ENCODE peak calls at places on chromosome 20, in nine cellular contexts. One of them, this sample, is unnamed.

GRCh38 chr20:63120286-63121090 is 95.4 kb downstream of the YTHDF1 start:
- DNase-seq in MM.1S: no peak
- DNase-seq in dorsolateral prefrontal cortex: no peak
- DNase-seq in psoas muscle: peak; percentile 42
- DNase-seq in fibroblast of mammary gland: no peak
- DNase-seq in brain microvascular endothelial cell: no peak
- DNase-seq in Calu3: no peak
- DNase-seq in esophagus squamous epithelium: no peak
- DNase-seq in stomach: no peak
- DNase-seq in this sample: no peak

GRCh38 chr20:26208296-26209091 is 511.8 kb upstream of the ZNF337 start:
- DNase-seq in stomach: no peak
- DNase-seq in Calu3: no peak
- DNase-seq in fibroblast of mammary gland: no peak
- DNase-seq in esophagus squamous epithelium: no peak
- DNase-seq in MM.1S: no peak
- DNase-seq in psoas muscle: peak; percentile 46
- DNase-seq in brain microvascular endothelial cell: no peak
- DNase-seq in dorsolateral prefrontal cortex: no peak
- DNase-seq in this sample: peak; percentile 33

GRCh38 chr20:33351696-33352095 is 49.6 kb downstream of the CDK5RAP1 start:
- DNase-seq in psoas muscle: no peak
- DNase-seq in fibroblast of mammary gland: no peak
- DNase-seq in Calu3: no peak
- DNase-seq in dorsolateral prefrontal cortex: no peak
- DNase-seq in MM.1S: no peak
- DNase-seq in stomach: no peak
- DNase-seq in esophagus squamous epithelium: no peak
- DNase-seq in brain microvascular endothelial cell: no peak
- DNase-seq in this sample: no peak

GRCh38 chr20:25294459-25295385 is 46.8 kb downstream of the PYGB start:
- DNase-seq in esophagus squamous epithelium: no peak
- DNase-seq in dorsolateral prefrontal cortex: peak; percentile 72
- DNase-seq in stomach: peak; percentile 44
- DNase-seq in Calu3: peak; percentile 23
- DNase-seq in MM.1S: peak; percentile 88
- DNase-seq in fibroblast of mammary gland: peak; percentile 51
- DNase-seq in brain microvascular endothelial cell: peak; percentile 38
- DNase-seq in psoas muscle: peak; percentile 72
- DNase-seq in this sample: peak; percentile 70

GRCh38 chr20:4607287-4607713 is 114.4 kb upstream of the PRND start:
- DNase-seq in dorsolateral prefrontal cortex: peak; percentile 60
- DNase-seq in brain microvascular endothelial cell: peak; percentile 60
- DNase-seq in Calu3: peak; percentile 39
- DNase-seq in psoas muscle: no peak
- DNase-seq in stomach: peak; percentile 46
- DNase-seq in fibroblast of mammary gland: peak; percentile 75
- DNase-seq in MM.1S: peak; percentile 70
- DNase-seq in esophagus squamous epithelium: no peak
- DNase-seq in this sample: peak; percentile 66

GRCh38 chr20:7843613-7844012 is 96.6 kb downstream of the HAO1 start:
- DNase-seq in stomach: no peak
- DNase-seq in psoas muscle: peak; percentile 53
- DNase-seq in fibroblast of mammary gland: peak; percentile 87
- DNase-seq in dorsolateral prefrontal cortex: no peak
- DNase-seq in MM.1S: no peak
- DNase-seq in esophagus squamous epithelium: no peak
- DNase-seq in brain microvascular endothelial cell: no peak
- DNase-seq in Calu3: no peak
- DNase-seq in this sample: no peak

GRCh38 chr20:24675651-24676352 is 206.4 kb downstream of the SYNDIG1 start:
- DNase-seq in MM.1S: no peak
- DNase-seq in Calu3: no peak
- DNase-seq in brain microvascular endothelial cell: no peak
- DNase-seq in dorsolateral prefrontal cortex: peak; percentile 25
- DNase-seq in stomach: no peak
- DNase-seq in psoas muscle: no peak
- DNase-seq in esophagus squamous epithelium: no peak
- DNase-seq in fibroblast of mammary gland: no peak
- DNase-seq in this sample: no peak

GRCh38 chr20:61436674-61437279 is 184.7 kb downstream of the CDH4 start:
- DNase-seq in fibroblast of mammary gland: peak; percentile 68
- DNase-seq in esophagus squamous epithelium: no peak
- DNase-seq in stomach: no peak
- DNase-seq in Calu3: no peak
- DNase-seq in dorsolateral prefrontal cortex: no peak
- DNase-seq in MM.1S: no peak
- DNase-seq in brain microvascular endothelial cell: no peak
- DNase-seq in psoas muscle: no peak
- DNase-seq in this sample: no peak

GRCh38 chr20:39676236-39676635 is 714.1 kb downstream of the DHX35 start:
- DNase-seq in MM.1S: no peak
- DNase-seq in stomach: no peak
- DNase-seq in dorsolateral prefrontal cortex: no peak
- DNase-seq in brain microvascular endothelial cell: no peak
- DNase-seq in Calu3: no peak
- DNase-seq in psoas muscle: no peak
- DNase-seq in esophagus squamous epithelium: no peak
- DNase-seq in fibroblast of mammary gland: no peak
- DNase-seq in this sample: no peak

GRCh38 chr20:39670987-39671386 is 708.8 kb downstream of the DHX35 start:
- DNase-seq in MM.1S: no peak
- DNase-seq in dorsolateral prefrontal cortex: no peak
- DNase-seq in psoas muscle: no peak
- DNase-seq in esophagus squamous epithelium: no peak
- DNase-seq in brain microvascular endothelial cell: no peak
- DNase-seq in Calu3: no peak
- DNase-seq in fibroblast of mammary gland: no peak
- DNase-seq in stomach: no peak
- DNase-seq in this sample: no peak

GRCh38 chr20:39674842-39675241 is 712.7 kb downstream of the DHX35 start:
- DNase-seq in fibroblast of mammary gland: no peak
- DNase-seq in esophagus squamous epithelium: no peak
- DNase-seq in brain microvascular endothelial cell: no peak
- DNase-seq in stomach: no peak
- DNase-seq in psoas muscle: no peak
- DNase-seq in MM.1S: no peak
- DNase-seq in Calu3: no peak
- DNase-seq in dorsolateral prefrontal cortex: no peak
- DNase-seq in this sample: no peak

DNA sequence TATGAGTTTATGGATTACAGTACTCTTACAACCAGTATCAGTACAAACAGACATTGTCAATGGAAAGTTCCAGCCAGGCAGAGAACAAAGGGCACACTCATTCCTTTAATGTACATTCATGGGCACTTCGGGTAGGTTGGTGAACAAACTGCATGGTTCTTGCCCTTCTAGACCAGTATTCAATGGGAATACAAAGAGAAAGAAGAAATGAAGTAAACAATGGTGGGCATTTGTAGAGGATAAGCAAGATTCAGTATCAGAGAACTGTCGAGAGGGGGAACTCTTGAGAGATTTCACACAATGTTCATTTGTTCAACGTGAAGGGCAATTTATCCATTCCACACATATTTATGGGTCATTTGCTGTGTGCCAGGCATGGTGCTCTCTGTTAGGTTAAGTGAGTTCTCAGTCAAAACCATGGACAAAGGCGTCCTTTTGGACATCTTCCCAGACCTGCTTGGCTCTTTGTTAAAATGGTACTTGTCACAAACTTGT is 714.8 kb downstream of the DHX35 start:
- DNase-seq in esophagus squamous epithelium: no peak
- DNase-seq in psoas muscle: no peak
- DNase-seq in Calu3: no peak
- DNase-seq in dorsolateral prefrontal cortex: no peak
- DNase-seq in brain microvascular endothelial cell: no peak
- DNase-seq in fibroblast of mammary gland: no peak
- DNase-seq in stomach: no peak
- DNase-seq in MM.1S: peak; percentile 9
- DNase-seq in this sample: no peak
- TF ChIP-seq CTCF in esophagus squamous epithelium: no peak
- TF ChIP-seq CTCF in psoas muscle: no peak
- TF ChIP-seq CTCF in Calu3: no peak
- TF ChIP-seq CTCF in dorsolateral prefrontal cortex: no peak
- TF ChIP-seq CTCF in brain microvascular endothelial cell: no peak
- TF ChIP-seq CTCF in fibroblast of mammary gland: no peak
- TF ChIP-seq CTCF in stomach: no peak
- TF ChIP-seq CTCF in MM.1S: no peak
- TF ChIP-seq CTCF in this sample: no peak

DNA sequence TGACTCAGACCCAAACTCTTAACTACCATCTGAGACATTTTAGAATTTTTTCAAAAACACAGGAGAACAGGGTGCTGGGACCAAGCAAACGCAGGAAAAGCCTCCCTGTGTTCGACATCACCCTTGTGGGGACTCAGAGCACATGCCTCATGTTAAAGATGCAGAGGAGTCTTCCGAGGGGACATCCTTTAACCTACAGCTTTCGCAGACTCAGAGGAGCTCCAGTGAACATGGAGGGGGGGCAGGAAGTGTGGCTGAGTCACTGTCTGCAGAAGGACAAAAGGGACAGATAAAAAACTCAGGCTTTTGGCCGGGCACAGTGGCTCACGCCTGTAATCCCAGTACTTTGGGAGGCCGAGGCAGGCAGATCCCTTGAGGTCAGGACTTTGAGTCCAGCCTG is 15.1 kb downstream of the BMP7 start:
- DNase-seq in Calu3: no peak
- DNase-seq in esophagus squamous epithelium: no peak
- DNase-seq in dorsolateral prefrontal cortex: no peak
- DNase-seq in fibroblast of mammary gland: no peak
- DNase-seq in MM.1S: no peak
- DNase-seq in brain microvascular endothelial cell: peak; percentile 24
- DNase-seq in stomach: no peak
- DNase-seq in psoas muscle: no peak
- DNase-seq in this sample: peak; percentile 31
- TF ChIP-seq CTCF in Calu3: no peak
- TF ChIP-seq CTCF in esophagus squamous epithelium: no peak
- TF ChIP-seq CTCF in dorsolateral prefrontal cortex: no peak
- TF ChIP-seq CTCF in fibroblast of mammary gland: no peak
- TF ChIP-seq CTCF in MM.1S: no peak
- TF ChIP-seq CTCF in brain microvascular endothelial cell: no peak
- TF ChIP-seq CTCF in stomach: no peak
- TF ChIP-seq CTCF in psoas muscle: no peak
- TF ChIP-seq CTCF in this sample: no peak

DNA sequence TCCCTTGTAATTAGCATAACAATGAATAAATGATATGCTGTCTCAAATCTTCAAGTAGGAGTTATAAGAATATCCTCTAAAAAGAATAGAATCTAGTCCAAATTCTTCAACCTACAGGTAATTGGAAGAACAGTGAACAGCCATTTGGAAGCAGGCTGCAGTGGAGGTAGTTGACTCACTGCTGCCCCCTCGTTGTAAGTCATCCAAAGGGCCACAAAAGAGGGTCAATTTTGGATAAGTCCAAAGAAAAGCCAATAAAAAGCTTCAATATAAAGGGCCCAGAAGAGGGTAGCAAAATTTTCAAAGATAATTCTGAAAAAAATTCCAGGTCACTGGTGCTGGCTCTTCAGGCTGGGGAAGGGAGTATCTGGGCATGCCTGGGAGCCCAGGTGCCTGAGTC is 60.8 kb upstream of the SSTR4 start:
- DNase-seq in psoas muscle: no peak
- DNase-seq in stomach: peak; percentile 55
- DNase-seq in fibroblast of mammary gland: peak; percentile 36
- DNase-seq in brain microvascular endothelial cell: peak; percentile 22
- DNase-seq in MM.1S: no peak
- DNase-seq in dorsolateral prefrontal cortex: no peak
- DNase-seq in esophagus squamous epithelium: no peak
- DNase-seq in Calu3: peak; percentile 1
- DNase-seq in this sample: peak; percentile 4
- TF ChIP-seq CTCF in psoas muscle: no peak
- TF ChIP-seq CTCF in stomach: no peak
- TF ChIP-seq CTCF in fibroblast of mammary gland: peak; percentile 60
- TF ChIP-seq CTCF in brain microvascular endothelial cell: peak; percentile 74
- TF ChIP-seq CTCF in MM.1S: peak; percentile 12
- TF ChIP-seq CTCF in dorsolateral prefrontal cortex: no peak
- TF ChIP-seq CTCF in esophagus squamous epithelium: no peak
- TF ChIP-seq CTCF in Calu3: peak; percentile 23
- TF ChIP-seq CTCF in this sample: peak; percentile 31

GRCh38 chr20:48574383-48574782 is 253.4 kb downstream of the PREX1 start:
- DNase-seq in brain microvascular endothelial cell: no peak
- DNase-seq in psoas muscle: no peak
- DNase-seq in MM.1S: no peak
- DNase-seq in stomach: no peak
- DNase-seq in Calu3: peak; percentile 20
- DNase-seq in fibroblast of mammary gland: peak; percentile 14
- DNase-seq in esophagus squamous epithelium: no peak
- DNase-seq in dorsolateral prefrontal cortex: no peak
- DNase-seq in this sample: no peak

GRCh38 chr20:48581167-48581566 is 246.6 kb downstream of the PREX1 start:
- DNase-seq in esophagus squamous epithelium: no peak
- DNase-seq in brain microvascular endothelial cell: no peak
- DNase-seq in MM.1S: no peak
- DNase-seq in fibroblast of mammary gland: no peak
- DNase-seq in psoas muscle: no peak
- DNase-seq in stomach: no peak
- DNase-seq in dorsolateral prefrontal cortex: no peak
- DNase-seq in Calu3: no peak
- DNase-seq in this sample: no peak

GRCh38 chr20:48577557-48577956 is 250.2 kb downstream of the PREX1 start:
- DNase-seq in fibroblast of mammary gland: no peak
- DNase-seq in esophagus squamous epithelium: no peak
- DNase-seq in psoas muscle: no peak
- DNase-seq in brain microvascular endothelial cell: no peak
- DNase-seq in MM.1S: no peak
- DNase-seq in Calu3: no peak
- DNase-seq in dorsolateral prefrontal cortex: no peak
- DNase-seq in stomach: no peak
- DNase-seq in this sample: no peak

GRCh38 chr20:48582361-48582991 is 245.3 kb downstream of the PREX1 start:
- DNase-seq in psoas muscle: no peak
- DNase-seq in MM.1S: no peak
- DNase-seq in brain microvascular endothelial cell: no peak
- DNase-seq in fibroblast of mammary gland: no peak
- DNase-seq in dorsolateral prefrontal cortex: no peak
- DNase-seq in Calu3: no peak
- DNase-seq in stomach: no peak
- DNase-seq in esophagus squamous epithelium: no peak
- DNase-seq in this sample: no peak

DNA sequence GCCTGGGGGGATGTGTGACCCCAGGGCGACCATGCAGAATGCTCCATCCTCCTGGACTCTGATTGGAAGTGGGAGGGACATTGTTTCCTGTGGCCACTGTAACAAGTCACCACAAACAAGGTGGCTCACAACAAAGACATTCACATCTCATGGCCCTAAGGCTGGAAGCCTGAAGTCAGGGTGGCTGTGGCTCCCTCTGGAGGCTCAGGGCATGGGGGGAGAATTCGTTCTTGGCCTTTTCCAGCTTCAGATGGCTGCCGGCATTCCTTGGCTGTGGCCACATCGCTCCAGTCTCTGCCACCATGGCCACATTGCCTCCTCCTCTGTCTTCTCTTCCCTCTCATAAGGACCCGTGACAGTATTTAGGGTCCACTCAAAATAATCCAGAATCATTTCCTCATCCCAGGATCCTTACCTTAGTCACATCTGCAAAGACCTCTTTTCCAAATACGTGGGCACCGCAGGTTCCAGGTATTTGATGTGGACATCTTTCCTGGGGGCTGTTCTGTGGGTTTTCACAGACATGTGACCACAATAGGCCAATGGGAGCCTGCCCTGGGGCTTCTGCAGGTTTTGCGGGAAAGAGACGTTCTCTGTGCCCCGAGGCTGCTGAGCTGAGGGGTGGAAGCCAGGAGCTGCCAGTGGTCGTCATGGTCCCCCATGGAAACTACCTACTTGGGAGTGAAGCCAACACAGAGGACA is 249.3 kb downstream of the PREX1 start:
- DNase-seq in stomach: no peak
- DNase-seq in MM.1S: no peak
- DNase-seq in dorsolateral prefrontal cortex: no peak
- DNase-seq in psoas muscle: no peak
- DNase-seq in esophagus squamous epithelium: no peak
- DNase-seq in fibroblast of mammary gland: no peak
- DNase-seq in Calu3: peak; percentile 43
- DNase-seq in brain microvascular endothelial cell: no peak
- DNase-seq in this sample: no peak
- TF ChIP-seq CTCF in stomach: no peak
- TF ChIP-seq CTCF in MM.1S: no peak
- TF ChIP-seq CTCF in dorsolateral prefrontal cortex: no peak
- TF ChIP-seq CTCF in psoas muscle: no peak
- TF ChIP-seq CTCF in esophagus squamous epithelium: no peak
- TF ChIP-seq CTCF in fibroblast of mammary gland: no peak
- TF ChIP-seq CTCF in Calu3: no peak
- TF ChIP-seq CTCF in brain microvascular endothelial cell: peak; percentile 5
- TF ChIP-seq CTCF in this sample: no peak